ENCODE peak calls at places on chromosome 18, in four cellular contexts. T is NCI-H1694 treated with DMSO at 0.1 percent for 48 hours, U is nephron progenitor cell, X is Peyer's patch. L is an unnamed sample.

GRCh38 chr18:55220523-55220922 is 261.3 kb upstream of the CCDC68 start:
- DNase-seq in U (no peak), T (no peak), X (no peak), L (no peak)

GRCh38 chr18:48003426-48004349 is 73.2 kb upstream of the SMAD2 start:
- DNase-seq in U (no peak), T (no peak), X (no peak), L (no peak)

GRCh38 chr18:56333846-56334245 is 304.5 kb downstream of the TXNL1 start:
- DNase-seq in T (no peak), X (no peak), U (no peak), L (no peak)

GRCh38 chr18:11533942-11534496 is 75.4 kb upstream of the SLC35G4 start:
- DNase-seq in U (no peak), T (no peak), X (no peak), L (no peak)

GRCh38 chr18:34122724-34123334 is 101.9 kb downstream of the NOL4 start:
- DNase-seq in T (peak), U (peak), X (no peak), L (peak)

GRCh38 chr18:31983020-31983419 is 35.6 kb upstream of the RNF125 start:
- DNase-seq in U (no peak), X (no peak), T (no peak), L (no peak)

GRCh38 chr18:1361931-1362330 is 457.3 kb downstream of the ADCYAP1 start:
- DNase-seq in U (no peak), T (no peak), X (no peak), L (no peak)

GRCh38 chr18:77014538-77014937 is 118.0 kb downstream of the MBP start:
- DNase-seq in U (no peak), X (no peak), T (no peak), L (no peak)

GRCh38 chr18:70998490-70998889 is 709.6 kb downstream of the SOCS6 start:
- DNase-seq in X (no peak), T (no peak), U (no peak), L (no peak)

GRCh38 chr18:525066-525797 is 24.7 kb upstream of the COLEC12 start:
- DNase-seq in T (no peak), U (no peak), X (no peak), L (no peak)

L was measured in putamen.